ENCODE peak calls at places on chromosomes 11 and 22, in four cellular contexts. Z is PC-9, N is PC-3, E is HCT116. X is an unnamed sample.

GRCh38 chr11:32511926-32512325 is 71.7 kb upstream of the EIF3M start:
- DNase-seq in N (peak), Z (no peak), E (no peak), X (no peak)

GRCh38 chr11:124086447-124086846 is 28.8 kb upstream of the VWA5A start:
- DNase-seq in Z (no peak), E (no peak), N (no peak), X (peak)

GRCh38 chr11:864118-864827 is 21.6 kb downstream of the TSPAN4 start:
- DNase-seq in Z (no peak), N (no peak), E (no peak), X (no peak)

GRCh38 chr11:60396790-60397189 is 531 bp downstream of the MS4A14 start:
- DNase-seq in E (no peak), N (no peak), Z (no peak), X (no peak)

GRCh38 chr11:116879789-116880402 is 42.5 kb upstream of the APOA1 start:
- DNase-seq in E (peak), N (peak), Z (peak), X (peak)

GRCh38 chr11:100876826-100877545 is 189.9 kb downstream of the ARHGAP42 start:
- DNase-seq in E (no peak), N (peak), Z (peak), X (peak)

GRCh38 chr11:122100222-122101080 is 15.6 kb downstream of the BLID start:
- DNase-seq in N (no peak), E (no peak), Z (no peak), X (no peak)

GRCh38 chr22:17733484-17733883 is 40.8 kb downstream of the BID start:
- DNase-seq in E (no peak), Z (no peak), N (peak), X (no peak)

GRCh38 chr11:102361100-102362021 is 14.3 kb downstream of the BIRC2 start:
- DNase-seq in E (no peak), N (no peak), Z (no peak), X (no peak)

GRCh38 chr11:77074626-77075221 is 8.0 kb downstream of the CAPN5 start:
- DNase-seq in Z (no peak), E (no peak), N (no peak), X (no peak)

GRCh38 chr11:19344661-19345518 is 104.1 kb upstream of the E2F8 start:
- DNase-seq in E (no peak), Z (peak), N (peak), X (peak)

GRCh38 chr11:30489076-30489475 is 97.1 kb downstream of the MPPED2 start:
- DNase-seq in N (no peak), Z (no peak), E (no peak), X (no peak)

GRCh38 chr11:30488304-30488998 is 97.7 kb downstream of the MPPED2 start:
- DNase-seq in Z (no peak), E (no peak), N (peak), X (no peak)

GRCh38 chr11:30485222-30485621 is 100.9 kb downstream of the MPPED2 start:
- DNase-seq in Z (no peak), E (no peak), N (no peak), X (no peak)

GRCh38 chr11:30487200-30487898 is 98.8 kb downstream of the MPPED2 start:
- DNase-seq in E (no peak), N (no peak), Z (no peak), X (peak)

DNA sequence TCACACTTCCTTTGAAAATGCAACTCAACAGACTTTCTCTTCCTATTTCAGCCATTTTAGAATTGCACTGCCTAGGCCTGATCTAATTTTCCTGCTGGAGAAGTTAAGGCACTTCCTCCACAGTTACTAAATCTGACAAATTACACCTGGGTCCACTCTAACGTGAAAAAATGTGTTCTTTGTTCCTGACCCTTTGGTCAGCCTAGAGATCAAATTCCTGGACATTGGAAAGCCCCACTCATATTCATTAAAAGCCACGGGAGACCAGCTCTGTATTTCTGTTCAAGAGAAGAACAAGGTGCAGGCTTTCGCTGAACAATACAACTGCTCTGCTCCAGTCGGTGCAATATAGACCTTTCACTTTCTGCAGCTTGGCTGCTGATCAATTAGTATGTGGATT is 96.6 kb downstream of the MPPED2 start:
- DNase-seq in E (no peak), N (no peak), Z (no peak), X (no peak)
- H3K4me2 ChIP-seq in E (no peak), N (no peak), Z (no peak), X (no peak)

GRCh38 chr11:47944555-47945128 is 35.7 kb upstream of the PTPRJ start:
- DNase-seq in N (peak), E (no peak), Z (no peak), X (no peak)

GRCh38 chr11:47950396-47950795 is 30.0 kb upstream of the PTPRJ start:
- DNase-seq in E (no peak), Z (no peak), N (no peak), X (no peak)

GRCh38 chr11:47948137-47948536 is 32.2 kb upstream of the PTPRJ start:
- DNase-seq in N (no peak), E (no peak), Z (no peak), X (no peak)

GRCh38 chr11:47943721-47944554 is 36.4 kb upstream of the PTPRJ start:
- DNase-seq in N (no peak), E (no peak), Z (no peak), X (no peak)

DNA sequence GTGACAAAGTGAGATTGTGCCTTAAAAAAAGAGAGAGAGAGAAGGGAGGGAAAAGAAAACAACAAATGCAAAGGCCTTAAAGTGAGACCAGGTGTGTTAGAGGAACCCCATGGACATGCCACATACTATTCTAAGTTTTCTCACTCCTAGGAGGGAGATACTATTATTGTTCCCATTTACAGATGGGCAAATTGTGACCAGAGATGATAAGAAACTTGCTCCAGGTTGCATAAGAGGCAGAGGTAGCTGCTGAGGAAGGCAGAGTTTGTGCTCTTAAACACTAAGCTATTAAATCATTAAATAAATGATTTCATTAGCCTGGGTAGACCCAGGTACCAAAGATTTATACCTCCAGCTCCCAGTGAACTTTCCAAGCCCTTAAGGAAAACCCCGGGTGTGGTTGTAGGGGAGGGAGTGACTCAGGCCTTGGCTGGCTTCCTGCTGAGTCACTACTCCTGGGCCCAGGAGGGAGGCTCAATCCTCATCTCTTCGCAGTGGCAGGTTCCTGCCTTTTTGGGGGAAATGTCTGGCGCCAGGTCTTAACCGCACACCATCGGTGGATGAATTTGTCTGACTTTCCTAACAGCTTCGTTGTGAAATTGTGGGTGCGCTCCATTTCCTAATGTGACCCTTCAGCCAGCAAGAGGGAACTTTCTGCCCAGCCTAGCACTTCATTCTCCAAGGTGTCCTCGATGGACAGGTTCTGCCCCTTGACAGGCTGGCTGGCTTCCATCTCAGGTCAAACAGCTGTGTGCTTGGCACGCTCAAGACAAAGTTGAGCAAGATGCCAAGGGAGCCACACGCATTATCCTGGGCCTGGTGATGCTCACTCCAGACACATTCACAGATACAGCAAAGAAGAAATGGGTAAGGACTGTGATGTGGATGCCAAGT is 33.4 kb upstream of the PTPRJ start:
- DNase-seq in E (peak), Z (peak), N (peak), X (peak)
- H3K4me2 ChIP-seq in E (peak), Z (peak), N (peak), X (no peak)

GRCh38 chr11:87878373-87878779 is 296.9 kb downstream of the RAB38 start:
- DNase-seq in N (peak), Z (no peak), E (peak), X (peak)
- H3K4me2 ChIP-seq in N (peak), Z (no peak), E (no peak), X (no peak)

GRCh38 chr11:81303265-81303664 is 1430.4 kb downstream of the FAM181B start:
- DNase-seq in Z (no peak), E (no peak), N (no peak), X (no peak)
- H3K4me2 ChIP-seq in Z (no peak), E (no peak), N (no peak), X (no peak)

DNA sequence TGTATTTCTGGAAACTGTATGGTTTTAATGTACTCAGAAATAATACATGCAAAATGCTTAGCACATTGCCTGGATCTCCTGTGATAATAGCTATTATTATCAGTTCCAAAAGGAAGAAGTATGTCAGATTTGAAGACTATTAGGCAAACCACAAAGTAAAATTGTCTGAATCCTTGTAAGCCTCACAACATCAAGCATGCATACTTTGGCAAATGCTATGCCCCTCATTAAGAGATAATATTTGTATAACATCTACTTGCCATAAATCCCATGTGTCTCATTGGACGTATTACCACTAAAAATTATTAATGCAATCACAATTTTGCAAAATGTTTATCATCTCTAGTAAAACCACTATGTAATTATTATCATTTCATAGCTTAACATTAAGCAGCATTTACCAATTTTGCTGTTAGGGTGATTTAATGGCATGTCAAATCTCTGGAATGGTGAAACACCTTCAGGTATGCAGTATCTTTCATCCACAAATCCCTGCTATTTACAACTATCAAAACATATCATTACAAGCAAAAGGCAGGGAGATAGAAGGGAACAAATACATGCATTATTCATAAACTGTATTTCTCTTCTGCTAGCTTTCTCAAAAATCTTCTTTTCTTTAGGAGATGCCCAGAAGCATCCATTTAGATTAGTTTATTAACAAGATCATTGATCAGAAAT is 974.6 kb upstream of the RAG2 start:
- DNase-seq in N (no peak), Z (no peak), E (no peak), X (no peak)
- H3K4me2 ChIP-seq in N (no peak), Z (no peak), E (no peak), X (no peak)